ENCODE peak calls at places on chromosome 10, in five cellular contexts. L, A, B, E and M are unnamed samples.

GRCh38 chr10:43322769-43323168 is 48.7 kb upstream of the FXYD4 start:
- DNase-seq in E (peak; percentile 74), B (peak; percentile 64), L (peak; percentile 82), A (peak; percentile 82), M (peak; percentile 80)

GRCh38 chr10:58698777-58699356 is 186.2 kb downstream of the BICC1 start:
- DNase-seq in B (no peak), A (no peak), L (no peak), E (no peak), M (no peak)

GRCh38 chr10:20598590-20598989 is 298.5 kb downstream of the NEBL start:
- DNase-seq in B (peak; percentile 84), L (no peak), A (no peak), E (no peak), M (no peak)

GRCh38 chr10:66187096-66187733 is 738.6 kb upstream of the LRRTM3 start:
- DNase-seq in B (peak; percentile 13), L (no peak), E (no peak), A (no peak), M (no peak)

GRCh38 chr10:43707755-43708154 is 59.1 kb upstream of the ZNF32 start:
- DNase-seq in E (no peak), B (no peak), L (no peak), A (no peak), M (no peak)

GRCh38 chr10:75466016-75466415 is 34.6 kb downstream of the LRMDA start:
- DNase-seq in L (no peak), E (no peak), A (no peak), B (peak; percentile 86), M (no peak)

GRCh38 chr10:92695679-92696605 is 6.2 kb downstream of the HHEX start:
- DNase-seq in E (no peak), B (peak; percentile 59), L (no peak), A (no peak), M (no peak)

GRCh38 chr10:97333351-97333600 is 1.3 kb downstream of the FRAT2 start:
- DNase-seq in E (no peak), B (peak; percentile 36), A (no peak), L (no peak), M (no peak)

GRCh38 chr10:118911361-118911760 is 118.2 kb upstream of the NANOS1 start:
- DNase-seq in B (peak; percentile 74), E (no peak), A (no peak), L (peak; percentile 45), M (no peak)

GRCh38 chr10:33837736-33838135 is 503.3 kb upstream of the NRP1 start:
- DNase-seq in A (no peak), E (no peak), L (no peak), B (no peak), M (no peak)

GRCh38 chr10:117165557-117166419 is 27.7 kb upstream of the VAX1 start:
- DNase-seq in L (peak; percentile 45), B (peak; percentile 13), E (peak; percentile 30), A (no peak), M (no peak)

GRCh38 chr10:132605390-132605789 is 67.8 kb downstream of the INPP5A start:
- DNase-seq in A (no peak), E (no peak), B (no peak), L (no peak), M (no peak)

GRCh38 chr10:47179291-47179647 is 120.7 kb upstream of the GDF10 start:
- DNase-seq in A (no peak), L (no peak), E (no peak), B (peak; percentile 94), M (no peak)

GRCh38 chr10:119687192-119688032 is 36.2 kb downstream of the BAG3 start:
- DNase-seq in B (peak; percentile 56), E (peak; percentile 4), L (no peak), A (no peak), M (no peak)

GRCh38 chr10:75546004-75546403 is 114.6 kb downstream of the LRMDA start:
- DNase-seq in A (no peak), B (no peak), E (no peak), L (no peak), M (no peak)

GRCh38 chr10:70575874-70576802 is 26.4 kb downstream of the PRF1 start:
- DNase-seq in A (no peak), B (peak; percentile 91), L (no peak), E (peak; percentile 85), M (no peak)

GRCh38 chr10:99331207-99331803 is 2.1 kb downstream of the CNNM1 start:
- DNase-seq in L (no peak), E (no peak), A (no peak), B (peak; percentile 34), M (no peak)

GRCh38 chr10:129844191-129844590 is 119.9 kb downstream of the EBF3 start:
- DNase-seq in B (no peak), E (no peak), L (no peak), A (no peak), M (no peak)

GRCh38 chr10:61608255-61609040 is 54.3 kb upstream of the CABCOCO1 start:
- DNase-seq in L (no peak), A (no peak), E (no peak), B (peak; percentile 29), M (no peak)

GRCh38 chr10:79347226-79347893 is at the start of gene PPIF:
- DNase-seq in A (peak; percentile 92), L (peak; percentile 88), B (peak; percentile 87), E (peak; percentile 83), M (peak; percentile 95)

GRCh38 chr10:21926358-21926890 is 77.1 kb downstream of the DNAJC1 start:
- DNase-seq in B (no peak), A (no peak), E (no peak), L (no peak), M (no peak)

GRCh38 chr10:97498841-97499560 is at the start of gene UBTD1:
- DNase-seq in E (no peak), B (peak; percentile 44), L (no peak), A (peak; percentile 22), M (peak; percentile 21)

GRCh38 chr10:131424836-131425506 is 113.5 kb upstream of the TCERG1L start:
- DNase-seq in B (no peak), E (no peak), A (no peak), L (no peak), M (no peak)

GRCh38 chr10:113135025-113135424 is 185.0 kb downstream of the TCF7L2 start:
- DNase-seq in L (no peak), E (no peak), A (no peak), B (no peak), M (no peak)

GRCh38 chr10:129642427-129642826 is 175.4 kb downstream of the MGMT start:
- DNase-seq in B (peak; percentile 1), L (no peak), E (no peak), A (no peak), M (no peak)

GRCh38 chr10:22338260-22338894 is 6.9 kb upstream of the SPAG6 start:
- DNase-seq in L (no peak), E (no peak), B (no peak), A (no peak), M (no peak)

GRCh38 chr10:77539147-77539935 is 98.3 kb downstream of the KCNMA1 start:
- DNase-seq in B (no peak), E (no peak), A (no peak), L (no peak), M (no peak)

GRCh38 chr10:121313119-121313858 is 285.0 kb downstream of the FGFR2 start:
- DNase-seq in A (no peak), L (no peak), E (no peak), B (no peak), M (no peak)

GRCh38 chr10:44395396-44395795 is 10.5 kb upstream of the CXCL12 start:
- DNase-seq in A (no peak), B (no peak), L (no peak), E (peak; percentile 93), M (no peak)

GRCh38 chr10:118595598-118596425 is at the start of gene PRLHR:
- DNase-seq in E (no peak), A (no peak), B (peak; percentile 16), L (peak; percentile 12), M (no peak)

GRCh38 chr10:66717221-66717981 is 208.4 kb upstream of the LRRTM3 start:
- DNase-seq in L (no peak), E (no peak), B (no peak), A (no peak), M (no peak)

GRCh38 chr10:31977440-31978157 is 49.0 kb upstream of the ARHGAP12 start:
- DNase-seq in A (no peak), B (peak; percentile 72), L (no peak), E (no peak), M (no peak)

GRCh38 chr10:87593702-87594101 is 66.0 kb upstream of the PAPSS2 start:
- DNase-seq in B (no peak), L (no peak), A (no peak), E (no peak), M (no peak)